ENCODE peak calls at places on chromosome 18, in ten cellular contexts. H is Peyer's patch, J is AG10803, M is H9, Y is WTC11, K is fibroblast of villous mesenchyme, B is HL-60, X is MCF 10A, W is fibroblast of pulmonary artery, A is GM13977. O is an unnamed sample.

GRCh38 chr18:22613788-22614187 is 196.1 kb upstream of the CTAGE1 start:
- DNase-seq in W (no peak), K (peak; percentile 56), M (no peak), H (no peak), Y (no peak), B (no peak), A (no peak), J (peak; percentile 42), X (no peak), O (no peak)

GRCh38 chr18:62827397-62827796 is 112.1 kb downstream of the PHLPP1 start:
- DNase-seq in W (no peak), B (no peak), H (no peak), M (no peak), X (no peak), Y (no peak), J (no peak), A (no peak), K (no peak), O (no peak)

GRCh38 chr18:47791461-47791860 is 139.0 kb downstream of the SMAD2 start:
- DNase-seq in M (no peak), K (no peak), A (no peak), B (no peak), H (no peak), X (no peak), J (no peak), Y (no peak), W (no peak), O (no peak)

GRCh38 chr18:34493566-34494358 is 216.3 kb upstream of the DTNA start:
- DNase-seq in M (peak; percentile 65), A (peak; percentile 55), Y (peak; percentile 66), X (no peak), B (no peak), K (no peak), W (peak; percentile 1), H (no peak), J (no peak), O (peak; percentile 44)

GRCh38 chr18:37188016-37188791 is 359.3 kb downstream of the KIAA1328 start:
- DNase-seq in M (no peak), X (no peak), Y (no peak), A (no peak), W (no peak), J (peak; percentile 9), K (no peak), B (no peak), H (no peak), O (no peak)

GRCh38 chr18:45962461-45962860 is 4.7 kb downstream of the EPG5 start:
- DNase-seq in J (peak; percentile 72), M (no peak), K (peak; percentile 68), Y (no peak), H (no peak), B (peak; percentile 79), W (peak; percentile 68), X (peak; percentile 24), A (no peak), O (no peak)

GRCh38 chr18:1014951-1015627 is 110.4 kb downstream of the ADCYAP1 start:
- DNase-seq in J (peak; percentile 71), H (no peak), K (peak; percentile 18), W (peak; percentile 67), Y (peak; percentile 27), B (no peak), X (no peak), A (no peak), M (peak; percentile 48), O (no peak)

GRCh38 chr18:27887711-27888495 is 289.0 kb downstream of the CDH2 start:
- DNase-seq in B (no peak), W (no peak), A (no peak), K (peak; percentile 44), J (peak; percentile 19), Y (no peak), X (no peak), H (no peak), M (no peak), O (no peak)

DNA sequence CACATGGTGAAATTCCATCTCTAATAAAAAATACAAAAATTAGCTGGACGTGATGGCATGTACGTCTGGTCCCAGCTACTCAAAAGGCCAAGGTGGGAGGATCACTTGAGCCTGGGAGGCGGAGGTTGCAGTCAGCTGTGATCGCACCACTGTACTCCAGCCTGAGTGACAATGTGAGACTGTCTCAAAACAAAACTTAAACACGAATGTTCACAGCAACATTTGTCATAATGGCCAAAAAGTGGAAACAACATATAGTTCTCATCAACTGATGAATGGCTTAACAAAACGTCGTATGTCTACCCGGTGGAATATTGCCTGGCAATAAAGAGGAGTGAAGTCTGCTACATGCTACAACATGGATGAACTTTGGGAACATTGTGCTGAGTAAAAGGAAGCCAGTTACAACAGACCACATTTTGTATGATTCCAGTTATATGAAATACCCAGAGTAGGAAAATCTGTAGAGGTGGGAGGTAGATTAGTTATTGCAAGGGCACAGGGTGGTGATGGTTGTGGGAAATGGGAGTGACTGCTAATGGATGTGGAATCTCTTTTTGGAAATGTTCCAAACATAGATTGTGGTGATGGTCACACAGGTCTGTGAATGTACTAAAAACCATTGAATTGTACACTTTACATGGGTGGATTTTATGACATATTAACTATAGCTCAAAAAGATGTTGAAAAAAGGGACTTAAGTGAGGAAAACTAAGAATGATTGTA is 478.2 kb downstream of the PTPRM start:
- DNase-seq in X (peak; percentile 21), B (no peak), Y (no peak), K (no peak), J (peak; percentile 3), M (no peak), W (peak; percentile 25), H (no peak), A (no peak), O (no peak)
- TF ChIP-seq CTCF in X (no peak), B (no peak), Y (no peak), K (no peak), J (no peak), M (no peak), W (no peak), H (no peak), A (no peak), O (no peak)

GRCh38 chr18:76260941-76261472 is 234.0 kb downstream of the ZNF516 start:
- DNase-seq in H (no peak), J (no peak), B (no peak), Y (peak; percentile 30), W (no peak), M (no peak), A (no peak), K (no peak), X (no peak), O (no peak)

GRCh38 chr18:76256897-76257500 is 238.0 kb downstream of the ZNF516 start:
- DNase-seq in B (no peak), K (peak; percentile 70), J (peak; percentile 74), H (no peak), X (peak; percentile 60), A (no peak), M (peak; percentile 49), Y (peak; percentile 41), W (peak; percentile 76), O (peak; percentile 42)

GRCh38 chr18:76258209-76258608 is 236.8 kb downstream of the ZNF516 start:
- DNase-seq in M (no peak), K (no peak), B (no peak), W (peak; percentile 8), H (no peak), Y (no peak), X (peak; percentile 31), A (no peak), J (no peak), O (no peak)

GRCh38 chr18:76259726-76260125 is 235.3 kb downstream of the ZNF516 start:
- DNase-seq in B (no peak), K (no peak), M (no peak), A (no peak), W (no peak), X (no peak), J (no peak), Y (no peak), H (no peak), O (no peak)

GRCh38 chr18:76259012-76259568 is 236.0 kb downstream of the ZNF516 start:
- DNase-seq in H (no peak), B (no peak), K (no peak), X (no peak), J (no peak), M (peak; percentile 48), Y (no peak), A (no peak), W (no peak), O (no peak)
- TF ChIP-seq CTCF in H (no peak), B (no peak), K (peak; percentile 5), X (no peak), J (no peak), M (peak; percentile 54), Y (no peak), A (no peak), W (peak; percentile 4), O (no peak)

GRCh38 chr18:3120356-3120755 is 99.4 kb downstream of the MYOM1 start:
- DNase-seq in K (no peak), W (no peak), B (peak; percentile 71), X (no peak), Y (no peak), M (no peak), J (no peak), H (no peak), A (no peak), O (no peak)

GRCh38 chr18:3119401-3120323 is 100.1 kb downstream of the MYOM1 start:
- DNase-seq in B (peak; percentile 36), W (no peak), Y (no peak), J (no peak), K (peak; percentile 4), M (no peak), H (no peak), X (peak; percentile 84), A (no peak), O (no peak)

GRCh38 chr18:3122851-3123250 is 96.9 kb downstream of the MYOM1 start:
- DNase-seq in J (no peak), K (no peak), W (no peak), M (no peak), H (no peak), B (no peak), A (no peak), Y (no peak), X (no peak), O (no peak)

GRCh38 chr18:3118195-3119010 is 101.4 kb downstream of the MYOM1 start:
- DNase-seq in X (no peak), H (no peak), M (no peak), Y (no peak), J (no peak), W (no peak), B (no peak), A (no peak), K (no peak), O (no peak)

DNA sequence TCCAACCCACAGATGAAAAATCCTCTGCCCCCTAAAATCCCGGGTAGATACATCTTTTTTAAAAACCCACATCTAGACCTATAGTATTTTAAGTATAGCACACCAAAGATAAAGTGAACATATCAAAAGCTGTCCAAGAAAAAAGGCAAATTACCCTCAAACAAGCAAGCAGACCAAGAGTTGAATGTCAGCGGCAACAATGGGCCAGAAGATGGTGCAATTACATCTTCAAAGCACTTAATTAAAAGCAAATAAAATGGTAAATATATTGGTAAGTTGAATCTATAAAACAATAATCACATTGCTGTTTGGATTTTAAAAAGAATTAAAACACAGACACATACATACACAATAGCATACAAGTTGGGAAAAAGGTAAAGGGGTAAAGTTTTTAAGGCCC is 98.5 kb downstream of the MYOM1 start:
- DNase-seq in H (no peak), X (no peak), J (no peak), A (no peak), B (no peak), K (peak; percentile 10), W (peak; percentile 21), Y (no peak), M (no peak), O (no peak)
- TF ChIP-seq CTCF in H (no peak), X (peak; percentile 30), J (peak; percentile 10), A (no peak), B (no peak), K (no peak), W (no peak), Y (no peak), M (no peak), O (no peak)

GRCh38 chr18:48935433-48935774 is 15.4 kb downstream of the SMAD7 start:
- DNase-seq in A (no peak), M (peak; percentile 42), Y (no peak), X (no peak), B (no peak), K (no peak), J (no peak), H (no peak), W (no peak), O (no peak)

GRCh38 chr18:48932822-48933510 is 17.8 kb downstream of the SMAD7 start:
- DNase-seq in W (peak; percentile 44), M (no peak), B (peak; percentile 89), X (no peak), A (no peak), K (peak; percentile 75), Y (no peak), H (no peak), J (no peak), O (no peak)

GRCh38 chr18:48933578-48934399 is 17.0 kb downstream of the SMAD7 start:
- DNase-seq in H (no peak), A (no peak), Y (no peak), K (no peak), B (peak; percentile 35), J (no peak), W (peak; percentile 6), X (no peak), M (no peak), O (no peak)

GRCh38 chr18:48934400-48934707 is 16.4 kb downstream of the SMAD7 start:
- DNase-seq in X (no peak), M (no peak), K (no peak), B (peak; percentile 59), A (no peak), W (no peak), H (no peak), Y (no peak), J (no peak), O (no peak)

GRCh38 chr18:48934708-48935432 is 15.9 kb downstream of the SMAD7 start:
- DNase-seq in A (peak; percentile 66), K (peak; percentile 60), M (no peak), X (no peak), B (peak; percentile 72), J (no peak), W (peak; percentile 59), H (no peak), Y (no peak), O (no peak)
- TF ChIP-seq CTCF in A (no peak), K (no peak), M (no peak), X (no peak), B (no peak), J (no peak), W (no peak), H (no peak), Y (no peak), O (no peak)

O was measured in endothelial cell.